ENCODE peak calls at places on chromosomes 1 and 21, in five cellular contexts. J is choroid plexus epithelial cell; P is GM13977; Y is ACHN; G is stimulated activated CD8-positive, alpha-beta memory T cell treated with anti-CD3 and anti-CD28 coated beads, Interleukin-12 subunit alpha, Interleukin-12 subunit beta, amount 100 ng/mL, for 4 hours. C is an unnamed sample.

GRCh38 chr1:94927405-94928175 is 680 bp upstream of the CNN3 start:
- DNase-seq in Y (peak), J (peak), P (no peak), G (no peak), C (no peak)

GRCh38 chr1:112506731-112507130 is 2.0 kb upstream of the WNT2B start:
- DNase-seq in G (no peak), Y (no peak), J (no peak), P (no peak), C (no peak)

GRCh38 chr1:25703041-25703440 is 86.5 kb downstream of the MAN1C1 start:
- DNase-seq in J (no peak), Y (no peak), G (no peak), P (no peak), C (no peak)

GRCh38 chr1:77514871-77515776 is 167.3 kb downstream of the ZZZ3 start:
- DNase-seq in Y (no peak), J (peak), P (no peak), G (no peak), C (no peak)

GRCh38 chr21:42520628-42521253 is 7.1 kb downstream of the SLC37A1 start:
- DNase-seq in J (peak), Y (no peak), P (no peak), G (no peak), C (no peak)

GRCh38 chr1:165647970-165648369 is 16.9 kb downstream of the MGST3 start:
- DNase-seq in G (no peak), Y (no peak), P (no peak), J (peak), C (no peak)

GRCh38 chr1:9652379-9653194 is 1.1 kb downstream of the PIK3CD start:
- DNase-seq in Y (no peak), P (peak), J (peak), G (peak), C (peak)

GRCh38 chr1:51600954-51601353 is 15.9 kb upstream of the OSBPL9 start:
- DNase-seq in Y (no peak), G (no peak), J (no peak), P (no peak), C (no peak)

GRCh38 chr1:47906009-47906432 is 91.2 kb downstream of the TRABD2B start:
- DNase-seq in Y (peak), P (no peak), J (peak), G (no peak), C (no peak)

GRCh38 chr1:223774133-223774811 is 61.9 kb downstream of the CAPN2 start:
- DNase-seq in Y (peak), J (peak), P (no peak), G (no peak), C (no peak)

GRCh38 chr1:15068152-15068551 is 85.4 kb upstream of the TMEM51 start:
- DNase-seq in P (no peak), G (no peak), J (no peak), Y (no peak), C (no peak)

GRCh38 chr1:247077768-247078314 is 770 bp downstream of the ZNF670 start:
- DNase-seq in Y (peak), P (peak), G (no peak), J (peak), C (no peak)

C was measured in activated B cell treated with CpG ODN at 0.5 μM for 24 hours.